ENCODE peak calls at places on chromosomes 1 and 21, in four cellular contexts. Y is central memory CD4-positive, alpha-beta T cell; Z is Kasumi-1; B is iris pigment epithelial cell. K is an unnamed sample.

GRCh38 chr21:22535630-22536029 is 1537.4 kb downstream of the NCAM2 start:
- DNase-seq in Y (no peak), Z (no peak), B (no peak), K (no peak)

GRCh38 chr1:22257286-22258275 is 114.7 kb upstream of the WNT4 start:
- DNase-seq in Y (no peak), Z (no peak), B (no peak), K (no peak)

GRCh38 chr1:226633541-226634155 is 85.1 kb downstream of the STUM start:
- DNase-seq in Y (no peak), Z (no peak), B (no peak), K (no peak)

GRCh38 chr21:41501919-41502318 is 6.0 kb downstream of the TMPRSS2 start:
- DNase-seq in Y (no peak), Z (no peak), B (no peak), K (peak)

GRCh38 chr1:234256359-234256758 is 116.9 kb upstream of the COA6 start:
- DNase-seq in Y (no peak), Z (no peak), B (peak), K (no peak)

GRCh38 chr21:41369915-41370839 is 8.3 kb downstream of the MX2 start:
- DNase-seq in Y (peak), Z (no peak), B (no peak), K (no peak)

GRCh38 chr1:24283326-24284155 is 35.6 kb upstream of the GRHL3 start:
- DNase-seq in Y (no peak), Z (no peak), B (peak), K (peak)

GRCh38 chr1:8586438-8586837 is 231.0 kb downstream of the RERE start:
- DNase-seq in Y (no peak), Z (no peak), B (no peak), K (no peak)

GRCh38 chr1:53025034-53025777 is 36.8 kb upstream of the PODN start:
- DNase-seq in Y (no peak), Z (no peak), B (peak), K (peak)

GRCh38 chr1:30809514-30810263 is 52.1 kb upstream of the LAPTM5 start:
- DNase-seq in Y (no peak), Z (no peak), B (peak), K (peak)

GRCh38 chr1:233290609-233291008 is 4.9 kb downstream of the PCNX2 start:
- DNase-seq in Y (no peak), Z (no peak), B (no peak), K (no peak)

GRCh38 chr1:113835686-113836290 is 23.5 kb upstream of the RSBN1 start:
- DNase-seq in Y (peak), Z (peak), B (peak), K (peak)

GRCh38 chr1:114758251-114758832 is 558 bp upstream of the CSDE1 start:
- DNase-seq in Y (no peak), Z (no peak), B (peak), K (peak)

GRCh38 chr1:84089470-84090261 is 54.4 kb upstream of the PRKACB start:
- DNase-seq in Y (no peak), Z (no peak), B (peak), K (peak)

GRCh38 chr1:228284521-228284920 is 76.7 kb downstream of the OBSCN start:
- DNase-seq in Y (no peak), Z (no peak), B (no peak), K (no peak)

GRCh38 chr1:229884765-229885164 is 182.3 kb upstream of the GALNT2 start:
- DNase-seq in Y (no peak), Z (no peak), B (no peak), K (no peak)

GRCh38 chr21:18387994-18388393 is 15.6 kb downstream of the TMPRSS15 start:
- DNase-seq in Y (no peak), Z (no peak), B (no peak), K (peak)

GRCh38 chr1:228154685-228155571 is 5.2 kb downstream of the GJC2 start:
- DNase-seq in Y (no peak), Z (no peak), B (no peak), K (no peak)

GRCh38 chr21:35400233-35400939 is 351.3 kb upstream of the RUNX1 start:
- DNase-seq in Y (peak), Z (peak), B (peak), K (peak)

GRCh38 chr1:226838456-226838855 is 32.0 kb upstream of the PSEN2 start:
- DNase-seq in Y (no peak), Z (no peak), B (no peak), K (no peak)

GRCh38 chr1:21861602-21862429 is 49.8 kb downstream of the LDLRAD2 start:
- DNase-seq in Y (no peak), Z (no peak), B (peak), K (peak)

GRCh38 chr1:67560580-67561285 is 124.3 kb upstream of the GADD45A start:
- DNase-seq in Y (no peak), Z (no peak), B (peak), K (peak)

GRCh38 chr21:32929633-32930038 is 96.1 kb upstream of the OLIG2 start:
- DNase-seq in Y (no peak), Z (no peak), B (no peak), K (no peak)

GRCh38 chr1:178510155-178510554 is 2.8 kb upstream of the TEX35 start:
- DNase-seq in Y (no peak), Z (no peak), B (peak), K (no peak)

GRCh38 chr1:118661769-118662320 is 326.3 kb downstream of the TBX15 start:
- DNase-seq in Y (no peak), Z (no peak), B (peak), K (no peak)

GRCh38 chr1:119276558-119276957 is 92.0 kb upstream of the HAO2 start:
- DNase-seq in Y (no peak), Z (no peak), B (no peak), K (no peak)

GRCh38 chr1:174068000-174068399 is 45.8 kb upstream of the RC3H1 start:
- DNase-seq in Y (peak), Z (peak), B (peak), K (peak)

GRCh38 chr1:209560952-209561351 is 22.6 kb upstream of the CAMK1G start:
- DNase-seq in Y (no peak), Z (no peak), B (no peak), K (no peak)

GRCh38 chr21:36502365-36502764 is 22.4 kb upstream of the CLDN14 start:
- DNase-seq in Y (no peak), Z (no peak), B (no peak), K (no peak)

GRCh38 chr1:23020731-23021130 is 1.5 kb downstream of the KDM1A start:
- DNase-seq in Y (no peak), Z (peak), B (no peak), K (no peak)

GRCh38 chr1:155081472-155082300 is 3.0 kb downstream of the EFNA3 start:
- DNase-seq in Y (no peak), Z (peak), B (no peak), K (no peak)

GRCh38 chr1:89203166-89203565 is 4.4 kb upstream of the GBP4 start:
- DNase-seq in Y (no peak), Z (no peak), B (peak), K (peak)

GRCh38 chr1:56817716-56818463 is 1.3 kb downstream of the FYB2 start:
- DNase-seq in Y (no peak), Z (no peak), B (no peak), K (no peak)

GRCh38 chr1:75791022-75791421 is 5.0 kb downstream of the RABGGTB start:
- DNase-seq in Y (no peak), Z (no peak), B (peak), K (peak)

GRCh38 chr1:44630116-44630515 is 44.2 kb downstream of the TMEM53 start:
- DNase-seq in Y (no peak), Z (no peak), B (peak), K (no peak)

GRCh38 chr1:87684786-87685185 is 356.1 kb downstream of the LMO4 start:
- DNase-seq in Y (peak), Z (no peak), B (peak), K (peak)

K was measured in LHCN-M2.